ENCODE peak calls at places on chromosomes 16 and 17, in five cellular contexts. W is heart left ventricle, O is upper lobe of left lung, D is adrenal gland, G is IMR-90. K is an unnamed sample.

GRCh38 chr17:9226794-9227135 is 205.5 kb downstream of the NTN1 start:
- DNase-seq in W (peak; percentile 40), O (no peak), D (no peak), G (no peak), K (no peak)

GRCh38 chr17:31424944-31425582 is 33.6 kb downstream of the RAB11FIP4 start:
- DNase-seq in W (no peak), O (no peak), D (peak; percentile 92), G (peak; percentile 12), K (no peak)

GRCh38 chr17:66177048-66177447 is 14.9 kb downstream of the CEP112 start:
- DNase-seq in W (no peak), O (no peak), D (no peak), G (no peak), K (no peak)

GRCh38 chr16:3121843-3122467 is 9.6 kb downstream of the ZNF205 start:
- DNase-seq in W (no peak), O (no peak), D (no peak), G (no peak), K (no peak)

GRCh38 chr17:77617516-77617915 is 341.0 kb upstream of the TNRC6C start:
- DNase-seq in W (no peak), O (no peak), D (no peak), G (no peak), K (no peak)

GRCh38 chr17:59476413-59476812 is 89.0 kb upstream of the DHX40 start:
- DNase-seq in W (no peak), O (no peak), D (no peak), G (no peak), K (no peak)

GRCh38 chr17:6823011-6823442 is 8.5 kb downstream of the TEKT1 start:
- DNase-seq in W (no peak), O (no peak), D (no peak), G (peak; percentile 6), K (no peak)

GRCh38 chr16:66271074-66272060 is 95.1 kb upstream of the CDH5 start:
- DNase-seq in W (no peak), O (no peak), D (no peak), G (no peak), K (no peak)

GRCh38 chr17:17379197-17379991 is 76.2 kb downstream of the NT5M start:
- DNase-seq in W (peak; percentile 49), O (no peak), D (no peak), G (peak; percentile 36), K (no peak)

GRCh38 chr16:47925811-47926460 is 229.9 kb downstream of the ABCC12 start:
- DNase-seq in W (no peak), O (no peak), D (no peak), G (peak; percentile 28), K (no peak)

GRCh38 chr17:75625813-75626486 is 7.3 kb upstream of the SMIM5 start:
- DNase-seq in W (peak; percentile 58), O (no peak), D (peak; percentile 21), G (peak; percentile 4), K (peak; percentile 37)

GRCh38 chr17:41013181-41013580 is 4.3 kb upstream of the KRTAP3-1 start:
- DNase-seq in W (no peak), O (no peak), D (no peak), G (no peak), K (no peak)

GRCh38 chr16:67822511-67822910 is 15.8 kb downstream of the TSNAXIP1 start:
- DNase-seq in W (no peak), O (no peak), D (no peak), G (peak; percentile 60), K (no peak)

GRCh38 chr17:18230288-18231141 is 5.1 kb downstream of the LLGL1 start:
- DNase-seq in W (no peak), O (no peak), D (no peak), G (no peak), K (no peak)

GRCh38 chr17:48610282-48611211 is at the start of gene HOXB7:
- DNase-seq in W (no peak), O (peak; percentile 95), D (peak; percentile 67), G (peak; percentile 62), K (peak; percentile 91)

GRCh38 chr17:32725697-32726096 is 151.2 kb downstream of the MYO1D start:
- DNase-seq in W (no peak), O (no peak), D (no peak), G (no peak), K (no peak)

GRCh38 chr17:5769936-5770335 is 185.6 kb upstream of the NLRP1 start:
- DNase-seq in W (no peak), O (no peak), D (no peak), G (no peak), K (no peak)

GRCh38 chr16:65415460-65415859 is 293.6 kb upstream of the CDH11 start:
- DNase-seq in W (no peak), O (no peak), D (no peak), G (peak; percentile 12), K (no peak)

GRCh38 chr16:22641030-22641671 is 130.5 kb downstream of the NPIPB5 start:
- DNase-seq in W (no peak), O (no peak), D (no peak), G (peak; percentile 49), K (no peak)

GRCh38 chr17:70584255-70584654 is 414.9 kb downstream of the KCNJ2 start:
- DNase-seq in W (no peak), O (no peak), D (no peak), G (no peak), K (no peak)

GRCh38 chr16:72311426-72311825 is 139.5 kb upstream of the PMFBP1 start:
- DNase-seq in W (no peak), O (no peak), D (no peak), G (peak; percentile 13), K (no peak)

GRCh38 chr17:78745407-78746088 is 36.5 kb downstream of the CYTH1 start:
- DNase-seq in W (no peak), O (peak; percentile 19), D (no peak), G (peak; percentile 49), K (peak; percentile 55)

GRCh38 chr17:66339563-66339962 is 37.1 kb downstream of the PRKCA start:
- DNase-seq in W (no peak), O (no peak), D (no peak), G (no peak), K (no peak)

GRCh38 chr17:81994593-81995462 is 17.4 kb downstream of the ASPSCR1 start:
- DNase-seq in W (peak; percentile 58), O (peak; percentile 84), D (no peak), G (no peak), K (no peak)

GRCh38 chr17:76884995-76885896 is 17.0 kb downstream of the MGAT5B start:
- DNase-seq in W (no peak), O (no peak), D (no peak), G (no peak), K (no peak)

GRCh38 chr17:81049973-81050551 is 15.1 kb downstream of the BAIAP2 start:
- DNase-seq in W (peak; percentile 85), O (peak; percentile 90), D (peak; percentile 46), G (no peak), K (peak; percentile 41)

GRCh38 chr17:46751425-46751824 is 67.1 kb downstream of the WNT3 start:
- DNase-seq in W (no peak), O (no peak), D (no peak), G (no peak), K (no peak)

GRCh38 chr16:88630941-88631340 is 7.4 kb upstream of the IL17C start:
- DNase-seq in W (peak; percentile 47), O (peak; percentile 65), D (no peak), G (no peak), K (no peak)
- TF ChIP-seq CTCF in W (no peak), O (no peak), D (no peak), G (no peak), K (no peak)

GRCh38 chr17:73231841-73232586 is 29.7 kb downstream of the CPSF4L start:
- DNase-seq in W (peak; percentile 98), O (peak; percentile 98), D (peak; percentile 95), G (peak; percentile 92), K (peak; percentile 95)
- TF ChIP-seq POLR2A in W (no peak), O (peak; percentile 81), D (peak; percentile 79), G (peak; percentile 20), K (peak; percentile 88)

DNA sequence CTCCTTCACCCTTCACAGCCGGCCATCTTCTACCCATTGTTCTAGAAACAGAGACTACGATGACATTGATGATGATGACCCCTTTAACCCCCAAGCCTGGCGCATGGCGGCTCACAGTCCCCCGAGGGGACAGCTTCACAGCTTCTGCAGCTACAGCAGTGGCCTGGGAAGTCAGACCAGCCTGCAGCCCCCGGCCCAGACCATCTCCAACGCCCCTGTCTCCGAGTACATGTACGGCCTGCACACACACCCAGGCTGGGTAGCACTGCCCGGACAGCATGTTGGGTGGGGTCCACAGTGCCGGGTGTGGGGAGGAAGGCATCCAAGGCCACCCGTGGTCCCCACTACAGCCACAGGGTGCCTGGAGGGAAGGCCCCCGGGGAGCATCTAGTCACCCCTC is 21.0 kb upstream of the DNAI2 start:
- DNase-seq in W (no peak), O (peak; percentile 60), D (no peak), G (no peak), K (no peak)
- H3K27ac ChIP-seq in W (no peak overlapping the region), O (no peak overlapping the region), D (no peak overlapping the region), G (no peak overlapping the region), K (no peak overlapping the region)

DNA sequence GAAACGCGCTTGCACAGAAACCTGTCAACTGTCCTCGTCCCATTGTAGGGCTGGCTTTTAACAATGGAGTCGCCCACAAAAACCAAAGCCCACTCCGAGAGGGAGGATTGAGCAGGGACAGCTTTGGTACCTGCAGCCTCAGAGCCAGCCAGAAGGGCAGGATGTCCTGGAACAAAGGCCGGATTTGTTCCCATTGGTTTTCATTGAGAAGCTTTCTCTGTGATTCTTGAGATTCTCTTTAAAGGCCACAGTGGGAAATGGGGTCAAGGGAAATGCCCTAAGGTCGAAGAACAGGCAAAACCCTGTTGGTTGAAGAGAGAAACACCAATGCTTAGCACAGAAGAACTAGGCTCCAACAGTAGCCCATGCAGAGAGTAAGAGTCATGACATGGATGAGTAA is 65.4 kb downstream of the C16orf78 start:
- DNase-seq in W (no peak), O (no peak), D (no peak), G (no peak), K (no peak)
- TF ChIP-seq CTCF in W (no peak), O (no peak), D (no peak), G (no peak), K (no peak)

GRCh38 chr17:63774141-63774981 is at the start of gene DDX42:
- DNase-seq in W (peak; percentile 93), O (peak; percentile 96), D (peak; percentile 60), G (peak; percentile 54), K (peak; percentile 58)

GRCh38 chr17:63775420-63775819 is 1.4 kb downstream of the DDX42 start:
- DNase-seq in W (no peak), O (no peak), D (no peak), G (no peak), K (no peak)

GRCh38 chr17:63774982-63775290 is 966 bp downstream of the DDX42 start:
- DNase-seq in W (no peak), O (no peak), D (no peak), G (peak; percentile 21), K (no peak)

GRCh38 chr17:63772801-63773271 is 561 bp downstream of the CCDC47 start:
- DNase-seq in W (no peak), O (no peak), D (no peak), G (peak; percentile 31), K (no peak)

GRCh38 chr17:63773272-63774140 is at the start of gene CCDC47:
- DNase-seq in W (peak; percentile 99), O (peak; percentile 99), D (peak; percentile 100), G (peak; percentile 99), K (peak; percentile 100)
- TF ChIP-seq POLR2A in W (peak; percentile 79), O (peak; percentile 99), D (peak; percentile 99), G (peak; percentile 96), K (peak; percentile 94)

K was measured in A549.